ENCODE peak calls at places on chromosomes 7 and 10, in six cellular contexts. F is HL-60, O is GM23338, K is Panc1, B is suprapubic skin, X is breast epithelium. Z is an unnamed sample.

GRCh38 chr7:76272872-76273271 is 29.6 kb upstream of the HSPB1 start:
- DNase-seq in K (no peak), O (peak; percentile 38), F (no peak), X (no peak), B (no peak), Z (no peak)

GRCh38 chr7:66920256-66920655 is 769 bp upstream of the TMEM248 start:
- DNase-seq in F (no peak), B (no peak), K (no peak), X (no peak), O (no peak), Z (no peak)

GRCh38 chr10:71285180-71285545 is 33.9 kb upstream of the SLC29A3 start:
- DNase-seq in K (peak; percentile 24), X (no peak), B (no peak), F (peak; percentile 17), O (peak; percentile 86), Z (peak; percentile 17)

GRCh38 chr10:70480254-70480861 is 1.8 kb downstream of the PALD1 start:
- DNase-seq in X (no peak), F (peak; percentile 76), O (no peak), B (no peak), K (no peak), Z (no peak)

GRCh38 chr10:72175166-72175565 is 40.6 kb upstream of the ANAPC16 start:
- DNase-seq in B (no peak), K (no peak), X (no peak), F (no peak), O (no peak), Z (no peak)

GRCh38 chr7:2802082-2802481 is 42.0 kb downstream of the GNA12 start:
- DNase-seq in K (no peak), O (no peak), B (no peak), X (no peak), F (no peak), Z (no peak)

GRCh38 chr7:45174328-45174610 is 16.7 kb downstream of the RAMP3 start:
- DNase-seq in O (no peak), F (no peak), B (peak; percentile 72), K (no peak), X (no peak), Z (no peak)

GRCh38 chr7:100577103-100577502 is 3.4 kb upstream of the SAP25 start:
- DNase-seq in F (no peak), X (no peak), O (no peak), B (no peak), K (no peak), Z (no peak)

GRCh38 chr10:77247076-77247561 is 390.5 kb downstream of the KCNMA1 start:
- DNase-seq in F (no peak), K (no peak), X (no peak), B (no peak), O (no peak), Z (no peak)

DNA sequence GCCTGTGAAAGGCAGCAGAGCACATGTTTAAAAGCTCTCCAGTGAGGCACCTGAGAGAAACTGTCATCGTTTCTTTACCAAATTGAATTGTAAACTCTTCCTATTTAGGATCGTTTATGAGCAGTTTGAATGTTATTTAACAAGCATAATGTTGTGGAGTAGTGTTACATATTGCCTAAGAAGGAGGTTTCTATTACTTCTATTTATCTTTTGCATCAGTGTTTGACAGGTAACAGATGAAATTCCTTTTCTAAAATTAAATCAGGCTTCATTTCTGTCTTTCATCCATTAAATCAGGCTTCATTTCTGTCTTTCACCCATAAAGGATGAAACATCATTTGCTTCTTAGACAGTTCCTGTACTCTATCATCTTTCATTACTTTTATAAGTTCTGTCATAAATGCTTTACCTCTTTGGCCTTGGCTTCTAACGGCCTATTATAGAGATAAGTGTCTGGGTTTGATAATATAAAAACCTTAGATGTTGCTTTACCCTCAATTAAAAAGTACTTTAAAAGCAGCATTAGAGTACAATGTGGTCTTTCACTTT is 266.7 kb downstream of the NXPH1 start:
- DNase-seq in K (no peak), O (no peak), B (no peak), F (no peak), X (no peak), Z (no peak)
- TF ChIP-seq POLR2AphosphoS5 in K (no peak), O (no peak), B (no peak), F (no peak), X (no peak), Z (no peak)

GRCh38 chr10:79144341-79145173 is 75.8 kb downstream of the ZMIZ1 start:
- DNase-seq in O (no peak), K (no peak), B (no peak), X (peak; percentile 80), F (peak; percentile 51), Z (no peak)
- H3K27ac ChIP-seq in O (no peak overlapping the region), K (no peak overlapping the region), B (peak overlapping the region; percentile 91), X (peak overlapping the region; percentile 92), F (no peak overlapping the region), Z (no peak overlapping the region)

GRCh38 chr10:103193107-103193819 is at the start of gene NT5C2:
- DNase-seq in B (peak; percentile 86), O (peak; percentile 88), F (peak; percentile 71), X (peak; percentile 56), K (no peak), Z (peak; percentile 79)
- TF ChIP-seq POLR2AphosphoS5 in B (no peak), O (peak; percentile 64), F (no peak), X (peak; percentile 16), K (no peak), Z (no peak)

GRCh38 chr10:124998624-124999291 is 56.8 kb downstream of the ZRANB1 start:
- DNase-seq in F (no peak), X (peak; percentile 17), K (no peak), B (peak; percentile 78), O (no peak), Z (no peak)
- H3K27ac ChIP-seq in F (no peak overlapping the region), X (peak overlapping the region; percentile 85), K (no peak overlapping the region), B (peak overlapping the region; percentile 74), O (peak overlapping the region; percentile 39), Z (peak overlapping the region; percentile 72)

DNA sequence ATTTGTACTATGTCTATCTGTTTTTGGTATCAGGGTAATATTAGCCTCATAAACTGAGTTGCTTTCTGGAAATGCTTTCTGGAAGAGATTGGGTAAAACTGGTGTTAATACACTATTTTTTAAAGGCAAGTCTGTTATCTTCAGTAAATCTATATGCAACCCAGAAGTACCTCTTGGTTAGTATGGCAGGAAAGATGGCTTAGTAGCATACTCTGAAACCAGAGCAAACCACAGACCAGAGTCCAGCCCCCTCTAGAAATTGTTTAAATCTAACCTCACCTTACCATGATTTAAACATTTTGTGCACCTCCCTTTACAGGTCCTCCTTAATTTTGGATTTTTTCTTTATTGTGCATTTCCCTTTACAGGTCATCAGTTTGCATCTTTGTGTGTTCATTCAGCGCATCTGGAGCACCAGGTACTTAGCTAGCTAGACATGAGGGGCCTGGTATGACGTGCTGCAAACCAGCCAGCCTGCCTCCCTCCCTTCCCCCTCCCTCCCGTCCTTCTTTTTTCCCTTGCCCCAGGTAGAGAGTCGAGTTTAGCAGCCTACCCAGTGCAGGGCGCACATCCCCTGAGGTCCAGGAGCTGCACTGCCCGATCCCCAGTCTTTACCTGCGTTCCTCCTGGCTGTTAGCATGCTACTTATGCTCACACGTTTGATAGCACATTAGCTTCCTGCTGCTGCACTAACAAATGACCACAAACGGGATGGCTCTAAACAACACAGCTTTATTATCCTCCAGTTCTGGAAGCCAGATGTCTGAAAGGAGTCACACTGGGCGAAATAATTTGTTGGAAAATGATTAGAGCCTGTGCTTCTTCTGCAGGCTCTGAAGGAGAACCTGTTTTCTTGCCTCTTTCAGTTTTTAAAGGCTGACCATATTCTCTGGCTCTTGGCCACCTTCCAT is 299.9 kb upstream of the HABP2 start:
- DNase-seq in B (no peak), X (no peak), O (no peak), K (no peak), F (no peak), Z (no peak)
- TF ChIP-seq POLR2AphosphoS5 in B (no peak), X (no peak), O (no peak), K (no peak), F (no peak), Z (no peak)

Z was measured in prostate gland.